ENCODE peak calls at places on chromosomes 6 and 20, in seven cellular contexts. M is A673; D is stomach; T is CD8-positive, alpha-beta memory T cell; N is hepatocyte; R is ovary; Q is brain microvascular endothelial cell. U is an unnamed sample.

GRCh38 chr6:159102373-159103160 is 57.8 kb upstream of the TAGAP start:
- DNase-seq in Q (no peak), R (no peak), D (no peak), T (no peak), N (no peak), M (no peak), U (no peak)

GRCh38 chr6:145866449-145867401 is 52.1 kb upstream of the FBXO30 start:
- DNase-seq in T (peak; percentile 52), N (no peak), D (no peak), M (no peak), Q (no peak), R (no peak), U (no peak)

GRCh38 chr6:6686748-6687601 is 98.5 kb downstream of the LY86 start:
- DNase-seq in D (peak; percentile 99), N (peak; percentile 95), R (peak; percentile 91), T (no peak), Q (peak; percentile 76), M (peak; percentile 83), U (peak; percentile 97)

GRCh38 chr20:34220581-34220980 is 20.6 kb upstream of the ASIP start:
- DNase-seq in Q (peak; percentile 38), M (peak; percentile 93), D (no peak), R (no peak), N (no peak), T (no peak), U (no peak)

GRCh38 chr6:105601541-105602174 is 198.8 kb upstream of the PREP start:
- DNase-seq in N (peak; percentile 28), Q (peak; percentile 94), R (peak; percentile 31), D (peak; percentile 50), M (no peak), T (no peak), U (peak; percentile 87)

GRCh38 chr6:109799664-109800063 is 108.6 kb downstream of the FIG4 start:
- DNase-seq in M (no peak), D (peak; percentile 30), T (no peak), R (no peak), N (no peak), Q (no peak), U (no peak)

GRCh38 chr20:25408170-25408547 is 686 bp downstream of the GINS1 start:
- DNase-seq in N (no peak), R (no peak), D (no peak), M (no peak), T (no peak), Q (no peak), U (no peak)

GRCh38 chr6:144217797-144218196 is 67.3 kb upstream of the UTRN start:
- DNase-seq in N (no peak), T (no peak), D (no peak), R (no peak), Q (no peak), M (no peak), U (no peak)

GRCh38 chr20:23294166-23294565 is 56.4 kb upstream of the NXT1 start:
- DNase-seq in D (no peak), M (no peak), Q (no peak), R (no peak), N (no peak), T (no peak), U (no peak)

GRCh38 chr6:39338406-39338805 is 15.9 kb upstream of the KCNK16 start:
- DNase-seq in N (no peak), R (no peak), M (no peak), T (no peak), D (no peak), Q (no peak), U (no peak)

GRCh38 chr6:167735498-167736201 is 91.1 kb upstream of the AFDN start:
- DNase-seq in Q (no peak), T (no peak), D (peak; percentile 17), R (peak; percentile 41), N (no peak), M (peak; percentile 24), U (no peak)

GRCh38 chr20:40663991-40664880 is 24.8 kb downstream of the MAFB start:
- DNase-seq in D (no peak), Q (no peak), M (no peak), R (no peak), T (no peak), N (no peak), U (no peak)

GRCh38 chr6:55734256-55734655 is 141.1 kb downstream of the BMP5 start:
- DNase-seq in N (no peak), M (no peak), D (no peak), R (no peak), Q (no peak), T (no peak), U (no peak)

GRCh38 chr6:125904871-125905270 is 51.7 kb upstream of the HINT3 start:
- DNase-seq in R (no peak), Q (no peak), D (no peak), M (no peak), N (no peak), T (peak; percentile 51), U (no peak)

GRCh38 chr6:165231581-165232276 is 77.7 kb downstream of the C6orf118 start:
- DNase-seq in D (no peak), M (peak; percentile 53), R (no peak), N (peak; percentile 40), Q (peak; percentile 6), T (no peak), U (no peak)

GRCh38 chr20:32333988-32334885 is 23.9 kb upstream of the ASXL1 start:
- DNase-seq in Q (no peak), M (no peak), D (peak; percentile 80), R (no peak), N (no peak), T (peak; percentile 61), U (peak; percentile 89)

GRCh38 chr20:35944189-35944588 is 10.1 kb downstream of the SCAND1 start:
- DNase-seq in T (no peak), Q (no peak), N (no peak), R (no peak), M (no peak), D (no peak), U (no peak)

GRCh38 chr20:34268851-34269668 is 27.8 kb downstream of the ASIP start:
- DNase-seq in N (peak; percentile 59), R (peak; percentile 73), T (no peak), Q (no peak), D (peak; percentile 31), M (peak; percentile 49), U (peak; percentile 68)

GRCh38 chr6:70563540-70563939 is 3.2 kb upstream of the SDHAF4 start:
- DNase-seq in Q (peak; percentile 32), M (no peak), T (no peak), N (no peak), R (no peak), D (no peak), U (no peak)

GRCh38 chr20:57032847-57033246 is 233.6 kb downstream of the BMP7 start:
- DNase-seq in N (no peak), M (no peak), D (no peak), T (no peak), R (no peak), Q (no peak), U (no peak)

GRCh38 chr6:87645080-87645479 is 55.1 kb downstream of the ORC3 start:
- DNase-seq in Q (no peak), R (no peak), T (no peak), D (no peak), N (no peak), M (no peak), U (no peak)

GRCh38 chr6:125747589-125748533 is 1.6 kb upstream of the HEY2 start:
- DNase-seq in N (peak; percentile 48), T (peak; percentile 55), Q (no peak), R (peak; percentile 65), D (peak; percentile 45), M (no peak), U (peak; percentile 47)

GRCh38 chr20:13236990-13237720 is 16.1 kb downstream of the ISM1 start:
- DNase-seq in T (no peak), Q (no peak), M (no peak), N (no peak), R (no peak), D (no peak), U (no peak)
- H3K27ac ChIP-seq in T (no peak overlapping the region), Q (no peak overlapping the region), M (no peak overlapping the region), N (no peak overlapping the region), R (no peak overlapping the region), D (no peak overlapping the region), U (no peak overlapping the region)

GRCh38 chr20:62935204-62935967 is 2.6 kb upstream of the GID8 start:
- DNase-seq in T (no peak), M (no peak), D (no peak), Q (no peak), N (no peak), R (no peak), U (no peak)
- H3K4me3 ChIP-seq in T (no peak overlapping the region), M (no peak overlapping the region), D (no peak overlapping the region), Q (no peak overlapping the region), N (no peak overlapping the region), R (no peak overlapping the region), U (no peak overlapping the region)

DNA sequence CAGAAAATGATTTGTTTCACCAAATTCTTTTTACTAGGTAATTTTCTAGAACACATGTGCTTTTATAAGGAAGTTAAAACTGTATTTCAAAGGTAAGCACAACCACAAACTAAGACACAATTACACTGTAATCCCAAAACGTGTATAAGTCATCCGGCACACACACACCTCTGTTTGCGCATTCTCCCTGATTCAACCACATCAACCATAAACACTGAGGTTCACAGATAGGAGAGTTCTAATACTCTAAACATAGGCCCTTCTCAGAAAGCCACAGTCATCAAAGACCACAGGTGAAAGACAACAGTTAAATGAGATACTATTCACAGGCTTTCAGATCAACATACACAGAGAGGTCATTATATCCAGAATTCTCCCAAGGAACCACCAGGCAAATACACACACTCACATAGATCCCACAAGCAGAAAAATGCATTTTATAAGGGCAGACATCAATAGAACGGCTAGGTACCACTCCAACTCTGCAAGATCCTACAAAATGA is 6.8 kb upstream of the FBXO9 start:
- DNase-seq in T (no peak), N (no peak), D (no peak), R (no peak), Q (no peak), M (no peak), U (no peak)
- H3K27ac ChIP-seq in T (no peak overlapping the region), N (peak overlapping the region; percentile 26), D (no peak overlapping the region), R (no peak overlapping the region), Q (no peak overlapping the region), M (no peak overlapping the region), U (no peak overlapping the region)

DNA sequence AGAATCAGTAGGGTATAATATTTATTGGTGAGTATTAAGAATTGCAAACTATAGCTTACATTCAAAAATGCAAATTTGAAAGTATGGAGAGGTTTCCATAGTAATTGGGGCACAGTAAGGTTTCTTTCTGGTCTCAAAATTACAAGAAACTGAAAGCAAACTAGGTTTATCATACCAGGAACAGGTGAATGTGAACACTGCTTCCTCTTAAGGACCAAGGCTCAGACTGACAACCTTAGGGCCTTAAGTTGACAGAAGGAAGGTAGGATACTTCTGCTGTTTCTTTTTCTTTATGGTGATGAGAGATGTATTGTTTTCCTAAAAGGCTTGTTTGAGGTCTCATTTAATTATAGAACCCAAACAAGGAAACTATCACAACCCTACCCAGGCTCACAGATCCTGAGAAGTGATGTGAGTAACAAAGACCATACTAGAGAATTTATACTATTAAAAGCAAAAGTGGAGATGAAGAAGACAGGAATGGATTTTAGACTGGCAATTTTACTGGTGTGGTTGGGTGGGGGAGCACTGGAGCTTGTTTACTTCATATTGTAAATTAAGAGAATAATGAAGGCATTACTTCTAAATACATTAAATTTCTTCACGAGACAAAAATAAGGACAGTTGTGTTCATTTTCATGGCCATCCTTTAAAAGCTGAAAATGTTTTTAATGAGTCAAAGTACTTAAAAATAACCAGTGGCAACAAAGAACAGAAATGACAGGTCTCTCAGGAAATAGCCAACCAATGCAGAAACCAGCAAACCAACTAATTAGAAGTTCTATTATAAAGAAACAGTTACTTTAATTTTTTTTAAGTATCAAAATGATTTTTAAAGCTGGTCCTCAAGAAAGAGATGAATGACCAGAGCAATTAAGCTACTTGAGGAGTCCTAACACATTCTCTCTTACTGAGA is 21.3 kb downstream of the STAU1 start:
- DNase-seq in M (no peak), T (no peak), R (no peak), D (no peak), Q (no peak), N (no peak), U (no peak)
- H3K4me3 ChIP-seq in M (no peak overlapping the region), T (no peak overlapping the region), R (no peak overlapping the region), D (no peak overlapping the region), Q (no peak overlapping the region), N (no peak overlapping the region), U (no peak overlapping the region)

U was measured in right cardiac atrium.